ENCODE peak calls at places on chromosomes 11 and 22, in four cellular contexts. One of them, this sample, is unnamed.
A peak's percentile ranks its signal among the peaks of the same experiment; 100 is the strongest.

GRCh38 chr22:39439170-39439569 is 17.6 kb upstream of the MGAT3 start:
- ATAC-seq in activated CD4-positive, alpha-beta T cell treated with anti-CD3 and anti-CD28 coated beads for 36 hours: no peak
- ATAC-seq in stimulated activated naive CD8-positive, alpha-beta T cell treated with anti-CD3 and anti-CD28 coated beads, Interleukin-15, amount 100 ng/mL, for 72 hours: no peak
- ATAC-seq in activated CD8-positive, alpha-beta memory T cell treated with anti-CD3 and anti-CD28 coated beads, Interleukin-2, amount 10 ng/mL, durations not matched to agents 7 days and 5 days: no peak
- ATAC-seq in this sample: no peak

GRCh38 chr11:70423523-70424505 is 25.5 kb downstream of the CTTN start:
- ATAC-seq in activated CD4-positive, alpha-beta T cell treated with anti-CD3 and anti-CD28 coated beads for 36 hours: peak; percentile 61
- ATAC-seq in stimulated activated naive CD8-positive, alpha-beta T cell treated with anti-CD3 and anti-CD28 coated beads, Interleukin-15, amount 100 ng/mL, for 72 hours: peak; percentile 88
- ATAC-seq in activated CD8-positive, alpha-beta memory T cell treated with anti-CD3 and anti-CD28 coated beads, Interleukin-2, amount 10 ng/mL, durations not matched to agents 7 days and 5 days: peak; percentile 63
- ATAC-seq in this sample: no peak

GRCh38 chr11:128747728-128748148 is 53.9 kb downstream of the FLI1 start:
- ATAC-seq in activated CD8-positive, alpha-beta memory T cell treated with anti-CD3 and anti-CD28 coated beads, Interleukin-2, amount 10 ng/mL, durations not matched to agents 7 days and 5 days: peak; percentile 49
- ATAC-seq in stimulated activated naive CD8-positive, alpha-beta T cell treated with anti-CD3 and anti-CD28 coated beads, Interleukin-15, amount 100 ng/mL, for 72 hours: peak; percentile 68
- ATAC-seq in activated CD4-positive, alpha-beta T cell treated with anti-CD3 and anti-CD28 coated beads for 36 hours: peak; percentile 83
- ATAC-seq in this sample: no peak

GRCh38 chr11:76307416-76307815 is 73.5 kb downstream of the THAP12 start:
- ATAC-seq in stimulated activated naive CD8-positive, alpha-beta T cell treated with anti-CD3 and anti-CD28 coated beads, Interleukin-15, amount 100 ng/mL, for 72 hours: no peak
- ATAC-seq in activated CD4-positive, alpha-beta T cell treated with anti-CD3 and anti-CD28 coated beads for 36 hours: no peak
- ATAC-seq in activated CD8-positive, alpha-beta memory T cell treated with anti-CD3 and anti-CD28 coated beads, Interleukin-2, amount 10 ng/mL, durations not matched to agents 7 days and 5 days: no peak
- ATAC-seq in this sample: no peak

GRCh38 chr11:122559734-122560382 is 95.7 kb upstream of the UBASH3B start:
- ATAC-seq in stimulated activated naive CD8-positive, alpha-beta T cell treated with anti-CD3 and anti-CD28 coated beads, Interleukin-15, amount 100 ng/mL, for 72 hours: no peak
- ATAC-seq in activated CD8-positive, alpha-beta memory T cell treated with anti-CD3 and anti-CD28 coated beads, Interleukin-2, amount 10 ng/mL, durations not matched to agents 7 days and 5 days: no peak
- ATAC-seq in activated CD4-positive, alpha-beta T cell treated with anti-CD3 and anti-CD28 coated beads for 36 hours: no peak
- ATAC-seq in this sample: no peak

GRCh38 chr11:69000391-69000790 is 12.7 kb downstream of the MRGPRF start:
- ATAC-seq in activated CD4-positive, alpha-beta T cell treated with anti-CD3 and anti-CD28 coated beads for 36 hours: no peak
- ATAC-seq in activated CD8-positive, alpha-beta memory T cell treated with anti-CD3 and anti-CD28 coated beads, Interleukin-2, amount 10 ng/mL, durations not matched to agents 7 days and 5 days: no peak
- ATAC-seq in stimulated activated naive CD8-positive, alpha-beta T cell treated with anti-CD3 and anti-CD28 coated beads, Interleukin-15, amount 100 ng/mL, for 72 hours: no peak
- ATAC-seq in this sample: peak; percentile 20

GRCh38 chr22:17939011-17939410 is 85.3 kb downstream of the MICAL3 start:
- ATAC-seq in activated CD8-positive, alpha-beta memory T cell treated with anti-CD3 and anti-CD28 coated beads, Interleukin-2, amount 10 ng/mL, durations not matched to agents 7 days and 5 days: no peak
- ATAC-seq in stimulated activated naive CD8-positive, alpha-beta T cell treated with anti-CD3 and anti-CD28 coated beads, Interleukin-15, amount 100 ng/mL, for 72 hours: no peak
- ATAC-seq in activated CD4-positive, alpha-beta T cell treated with anti-CD3 and anti-CD28 coated beads for 36 hours: no peak
- ATAC-seq in this sample: no peak

GRCh38 chr22:46483353-46483752 is 54.1 kb downstream of the CELSR1 start:
- ATAC-seq in stimulated activated naive CD8-positive, alpha-beta T cell treated with anti-CD3 and anti-CD28 coated beads, Interleukin-15, amount 100 ng/mL, for 72 hours: no peak
- ATAC-seq in activated CD4-positive, alpha-beta T cell treated with anti-CD3 and anti-CD28 coated beads for 36 hours: peak; percentile 42
- ATAC-seq in activated CD8-positive, alpha-beta memory T cell treated with anti-CD3 and anti-CD28 coated beads, Interleukin-2, amount 10 ng/mL, durations not matched to agents 7 days and 5 days: no peak
- ATAC-seq in this sample: no peak

GRCh38 chr11:123260511-123261211 is 65.6 kb upstream of the CLMP start:
- ATAC-seq in stimulated activated naive CD8-positive, alpha-beta T cell treated with anti-CD3 and anti-CD28 coated beads, Interleukin-15, amount 100 ng/mL, for 72 hours: no peak
- ATAC-seq in activated CD8-positive, alpha-beta memory T cell treated with anti-CD3 and anti-CD28 coated beads, Interleukin-2, amount 10 ng/mL, durations not matched to agents 7 days and 5 days: no peak
- ATAC-seq in activated CD4-positive, alpha-beta T cell treated with anti-CD3 and anti-CD28 coated beads for 36 hours: no peak
- ATAC-seq in this sample: no peak

GRCh38 chr22:43923191-43923590 is 414 bp upstream of the PNPLA3 start:
- ATAC-seq in stimulated activated naive CD8-positive, alpha-beta T cell treated with anti-CD3 and anti-CD28 coated beads, Interleukin-15, amount 100 ng/mL, for 72 hours: peak; percentile 48
- ATAC-seq in activated CD4-positive, alpha-beta T cell treated with anti-CD3 and anti-CD28 coated beads for 36 hours: peak; percentile 47
- ATAC-seq in activated CD8-positive, alpha-beta memory T cell treated with anti-CD3 and anti-CD28 coated beads, Interleukin-2, amount 10 ng/mL, durations not matched to agents 7 days and 5 days: peak; percentile 18
- ATAC-seq in this sample: no peak

GRCh38 chr22:42357221-42357620 is 75.0 kb downstream of the NFAM1 start:
- ATAC-seq in activated CD8-positive, alpha-beta memory T cell treated with anti-CD3 and anti-CD28 coated beads, Interleukin-2, amount 10 ng/mL, durations not matched to agents 7 days and 5 days: no peak
- ATAC-seq in stimulated activated naive CD8-positive, alpha-beta T cell treated with anti-CD3 and anti-CD28 coated beads, Interleukin-15, amount 100 ng/mL, for 72 hours: no peak
- ATAC-seq in activated CD4-positive, alpha-beta T cell treated with anti-CD3 and anti-CD28 coated beads for 36 hours: no peak
- ATAC-seq in this sample: no peak

GRCh38 chr11:3095712-3096361 is 38.6 kb upstream of the CARS1 start:
- ATAC-seq in activated CD4-positive, alpha-beta T cell treated with anti-CD3 and anti-CD28 coated beads for 36 hours: no peak
- ATAC-seq in activated CD8-positive, alpha-beta memory T cell treated with anti-CD3 and anti-CD28 coated beads, Interleukin-2, amount 10 ng/mL, durations not matched to agents 7 days and 5 days: no peak
- ATAC-seq in stimulated activated naive CD8-positive, alpha-beta T cell treated with anti-CD3 and anti-CD28 coated beads, Interleukin-15, amount 100 ng/mL, for 72 hours: no peak
- ATAC-seq in this sample: peak; percentile 46

GRCh38 chr11:129701706-129702105 is 113.9 kb upstream of the TMEM45B start:
- ATAC-seq in activated CD8-positive, alpha-beta memory T cell treated with anti-CD3 and anti-CD28 coated beads, Interleukin-2, amount 10 ng/mL, durations not matched to agents 7 days and 5 days: no peak
- ATAC-seq in activated CD4-positive, alpha-beta T cell treated with anti-CD3 and anti-CD28 coated beads for 36 hours: no peak
- ATAC-seq in stimulated activated naive CD8-positive, alpha-beta T cell treated with anti-CD3 and anti-CD28 coated beads, Interleukin-15, amount 100 ng/mL, for 72 hours: no peak
- ATAC-seq in this sample: no peak

GRCh38 chr11:121212696-121213567 is 79.6 kb upstream of the SC5D start:
- ATAC-seq in activated CD8-positive, alpha-beta memory T cell treated with anti-CD3 and anti-CD28 coated beads, Interleukin-2, amount 10 ng/mL, durations not matched to agents 7 days and 5 days: no peak
- ATAC-seq in activated CD4-positive, alpha-beta T cell treated with anti-CD3 and anti-CD28 coated beads for 36 hours: no peak
- ATAC-seq in stimulated activated naive CD8-positive, alpha-beta T cell treated with anti-CD3 and anti-CD28 coated beads, Interleukin-15, amount 100 ng/mL, for 72 hours: no peak
- ATAC-seq in this sample: no peak